ENCODE peak calls at places on chromosomes 11 and 22, in six cellular contexts. Y is H1, P is HCT116, F is IMR-90, W is transverse colon, G is uterus. D is an unnamed sample.

GRCh38 chr11:1120532-1121342 is 37.0 kb upstream of the MUC5AC start:
- DNase-seq in Y (no peak), P (no peak), F (no peak), W (peak), G (no peak), D (peak)

GRCh38 chr11:72970557-72971118 is 156.4 kb downstream of the ATG16L2 start:
- DNase-seq in Y (no peak), P (no peak), F (peak), W (no peak), G (no peak), D (no peak)

GRCh38 chr11:118797510-118797909 is 6.5 kb upstream of the DDX6 start:
- DNase-seq in Y (no peak), P (no peak), F (no peak), W (no peak), G (no peak), D (no peak)

GRCh38 chr11:123103326-123103980 is 41.5 kb upstream of the HSPA8 start:
- DNase-seq in Y (no peak), P (peak), F (peak), W (peak), G (peak), D (peak)

GRCh38 chr11:19714387-19715363 is 2.0 kb downstream of the NAV2 start:
- DNase-seq in Y (no peak), P (no peak), F (peak), W (no peak), G (peak), D (no peak)

GRCh38 chr11:2771758-2772466 is 72.1 kb upstream of the KCNQ1OT1 start:
- DNase-seq in Y (no peak), P (no peak), F (no peak), W (no peak), G (no peak), D (peak)

GRCh38 chr11:21066030-21066429 is 396.6 kb downstream of the NELL1 start:
- DNase-seq in Y (no peak), P (no peak), F (no peak), W (no peak), G (no peak), D (no peak)

GRCh38 chr11:44943118-44943517 is 7.6 kb downstream of the TP53I11 start:
- DNase-seq in Y (no peak), P (no peak), F (no peak), W (peak), G (no peak), D (no peak)

GRCh38 chr11:46693597-46694012 is 6.8 kb downstream of the ARHGAP1 start:
- DNase-seq in Y (no peak), P (no peak), F (peak), W (no peak), G (peak), D (no peak)

GRCh38 chr11:23134627-23135026 is 274.4 kb upstream of the CCDC179 start:
- DNase-seq in Y (no peak), P (no peak), F (no peak), W (no peak), G (no peak), D (no peak)

GRCh38 chr11:108559340-108559739 is 34.2 kb downstream of the EXPH5 start:
- DNase-seq in Y (no peak), P (no peak), F (peak), W (no peak), G (no peak), D (no peak)

GRCh38 chr11:93248602-93249001 is 50.8 kb upstream of the SLC36A4 start:
- DNase-seq in Y (no peak), P (peak), F (peak), W (no peak), G (no peak), D (no peak)

GRCh38 chr11:62336949-62337681 is at the start of gene ASRGL1:
- DNase-seq in Y (peak), P (peak), F (peak), W (peak), G (peak), D (peak)

GRCh38 chr11:74100231-74100630 is 70.6 kb downstream of the C2CD3 start:
- DNase-seq in Y (no peak), P (no peak), F (no peak), W (no peak), G (no peak), D (no peak)

GRCh38 chr11:72685560-72686480 is 11.6 kb upstream of the PDE2A start:
- DNase-seq in Y (no peak), P (no peak), F (peak), W (peak), G (peak), D (no peak)

GRCh38 chr11:22432331-22433065 is 94.3 kb downstream of the SLC17A6 start:
- DNase-seq in Y (no peak), P (no peak), F (peak), W (no peak), G (peak), D (peak)

GRCh38 chr22:37545703-37546435 is 14.4 kb upstream of the CDC42EP1 start:
- DNase-seq in Y (peak), P (no peak), F (peak), W (peak), G (peak), D (peak)

GRCh38 chr11:19502691-19503253 is 209.9 kb upstream of the NAV2 start:
- DNase-seq in Y (no peak), P (no peak), F (no peak), W (no peak), G (no peak), D (no peak)

GRCh38 chr11:111565111-111565720 is 24.7 kb downstream of the LAYN start:
- DNase-seq in Y (no peak), P (peak), F (peak), W (peak), G (peak), D (peak)

GRCh38 chr11:72831521-72832300 is 17.5 kb downstream of the ATG16L2 start:
- DNase-seq in Y (peak), P (peak), F (peak), W (peak), G (peak), D (peak)

GRCh38 chr11:13324141-13324540 is 46.6 kb downstream of the BMAL1 start:
- DNase-seq in Y (no peak), P (no peak), F (no peak), W (no peak), G (no peak), D (no peak)

GRCh38 chr11:63560506-63561179 is 2.5 kb downstream of the PLAAT2 start:
- DNase-seq in Y (no peak), P (no peak), F (no peak), W (peak), G (no peak), D (peak)

GRCh38 chr22:23913306-23913660 is 19.1 kb downstream of the MIF start:
- DNase-seq in Y (no peak), P (no peak), F (no peak), W (no peak), G (no peak), D (no peak)

GRCh38 chr11:93133710-93134109 is 64.1 kb downstream of the SLC36A4 start:
- DNase-seq in Y (no peak), P (no peak), F (peak), W (no peak), G (no peak), D (no peak)

GRCh38 chr11:3946445-3947017 is 91.1 kb downstream of the STIM1 start:
- DNase-seq in Y (no peak), P (no peak), F (no peak), W (no peak), G (no peak), D (no peak)

GRCh38 chr11:103862827-103863213 is 173.6 kb upstream of the DDI1 start:
- DNase-seq in Y (no peak), P (no peak), F (no peak), W (no peak), G (no peak), D (no peak)

GRCh38 chr11:19951558-19952083 is 208.7 kb downstream of the DBX1 start:
- DNase-seq in Y (no peak), P (peak), F (peak), W (no peak), G (no peak), D (no peak)

GRCh38 chr11:120235024-120235628 is 4.8 kb upstream of the POU2F3 start:
- DNase-seq in Y (peak), P (peak), F (peak), W (peak), G (peak), D (peak)

GRCh38 chr11:60859616-60860250 is 4.0 kb upstream of the PTGDR2 start:
- DNase-seq in Y (no peak), P (no peak), F (no peak), W (no peak), G (no peak), D (no peak)

GRCh38 chr22:43293259-43293658 is 49.9 kb downstream of the SCUBE1 start:
- DNase-seq in Y (no peak), P (no peak), F (no peak), W (peak), G (no peak), D (no peak)

GRCh38 chr11:127238321-127238720 is 237.8 kb upstream of the KIRREL3 start:
- DNase-seq in Y (no peak), P (no peak), F (no peak), W (no peak), G (no peak), D (no peak)

DNA sequence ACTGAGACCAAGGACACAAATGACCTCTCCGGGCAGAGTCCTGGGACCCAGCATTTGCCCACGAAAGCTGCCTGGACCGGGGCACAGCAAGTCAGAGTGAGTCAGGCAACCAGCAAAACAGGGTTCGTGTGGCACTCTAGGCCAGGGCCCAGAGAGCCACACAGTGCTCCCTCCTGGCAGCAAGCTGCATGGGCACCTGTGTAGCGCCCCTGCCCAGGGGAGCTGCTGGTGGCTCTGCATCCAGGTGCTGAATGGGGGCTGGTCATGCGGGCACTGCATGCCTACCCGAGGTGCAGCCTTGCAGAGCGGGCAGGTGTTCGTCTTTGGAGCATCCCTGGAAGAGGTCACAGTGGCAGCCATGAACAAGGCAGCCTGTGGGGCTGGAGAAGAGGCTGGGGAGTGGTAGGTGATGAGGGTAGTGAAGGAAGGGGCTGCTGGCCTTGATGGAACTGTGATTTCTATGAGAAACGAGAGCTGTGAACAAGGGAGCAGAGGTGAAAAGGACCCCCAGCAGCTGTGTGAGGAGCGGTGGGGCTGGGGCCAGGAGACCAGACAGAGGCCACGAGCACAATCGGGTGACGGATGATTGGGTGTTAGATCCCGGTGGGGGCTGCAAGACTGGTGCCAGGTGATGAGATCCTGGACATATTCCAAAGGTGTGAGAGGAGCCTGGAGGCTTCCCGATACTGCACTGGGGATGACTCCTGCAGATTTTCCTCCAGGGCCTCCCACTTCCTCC is 63.3 kb downstream of the DGCR2 start:
- DNase-seq in Y (no peak), P (no peak), F (no peak), W (no peak), G (no peak), D (no peak)
- TF ChIP-seq CTCF in Y (peak), P (no peak), F (no peak), W (no peak), G (no peak), D (no peak)

DNA sequence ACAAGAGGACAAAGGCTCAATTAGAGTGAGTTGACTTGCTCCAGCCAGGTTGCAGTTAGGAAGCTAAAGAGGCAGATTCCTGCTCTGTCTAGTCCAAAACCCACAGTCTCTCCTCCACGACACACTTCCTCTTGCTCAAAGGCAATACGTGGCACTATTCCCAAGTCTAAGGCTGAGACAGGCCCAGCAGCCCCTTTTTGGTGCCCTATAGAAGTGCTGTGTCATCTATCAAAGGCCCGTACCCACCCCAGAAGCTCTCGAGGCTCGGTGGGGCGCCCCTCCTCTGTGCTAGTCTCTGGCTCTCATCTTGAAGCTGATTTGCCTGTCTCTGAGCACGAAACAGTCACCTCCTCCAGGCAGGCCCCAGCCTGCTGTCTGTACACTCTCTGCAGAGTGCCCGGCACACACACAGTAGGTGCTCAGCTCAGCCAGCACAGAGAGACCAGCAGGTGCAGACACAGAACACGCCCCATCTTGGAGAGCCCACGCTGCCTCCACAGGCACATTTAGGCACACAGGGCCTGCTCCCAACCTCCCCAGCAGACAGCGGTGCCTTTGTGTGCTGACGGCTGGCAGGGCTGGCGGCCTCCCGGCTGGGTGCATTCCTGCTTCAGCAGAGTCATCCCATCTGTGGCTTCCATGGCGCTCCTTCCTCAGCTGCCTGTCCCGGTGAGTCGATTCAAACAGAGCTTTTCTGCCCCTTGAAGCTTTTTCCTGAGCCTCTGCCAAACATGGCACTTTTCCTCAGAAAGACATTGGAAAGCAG is 52.7 kb downstream of the MYH9 start:
- DNase-seq in Y (no peak), P (no peak), F (peak), W (no peak), G (no peak), D (peak)
- TF ChIP-seq POLR2A in Y (no peak), P (no peak), F (no peak), W (no peak), G (no peak), D (no peak)

DNA sequence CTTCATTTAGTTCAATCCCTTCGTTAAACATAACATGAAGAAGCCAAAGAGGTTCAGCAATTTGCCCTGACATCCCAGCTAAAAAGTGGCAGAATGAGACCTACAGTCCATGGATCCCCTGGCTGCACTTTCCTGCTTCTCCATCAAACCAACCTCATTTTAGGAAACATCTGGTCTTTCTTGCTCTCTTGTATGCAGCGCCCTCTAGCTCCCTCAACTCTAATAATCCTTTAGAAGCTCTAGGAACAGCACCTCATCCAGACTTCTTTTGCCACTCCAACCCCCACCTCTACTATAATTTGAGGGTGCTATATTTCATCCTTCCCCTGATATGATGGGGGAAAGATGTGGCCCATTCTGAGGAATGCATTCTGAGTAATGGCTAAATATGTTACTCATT is 7.4 kb downstream of the CNTF start:
- DNase-seq in Y (no peak), P (peak), F (peak), W (peak), G (no peak), D (no peak)
- TF ChIP-seq CTCF in Y (peak), P (peak), F (peak), W (peak), G (no peak), D (no peak)

GRCh38 chr11:11267312-11267711 is 85.7 kb downstream of the CSNK2A3 start:
- DNase-seq in Y (no peak), P (no peak), F (no peak), W (no peak), G (no peak), D (no peak)

GRCh38 chr11:11268706-11269105 is 84.3 kb downstream of the CSNK2A3 start:
- DNase-seq in Y (no peak), P (no peak), F (no peak), W (no peak), G (no peak), D (peak)

GRCh38 chr11:11270236-11270775 is 82.7 kb downstream of the CSNK2A3 start:
- DNase-seq in Y (no peak), P (no peak), F (no peak), W (no peak), G (no peak), D (no peak)

GRCh38 chr11:11265994-11266606 is 87.0 kb downstream of the CSNK2A3 start:
- DNase-seq in Y (no peak), P (peak), F (peak), W (peak), G (peak), D (peak)

GRCh38 chr11:11268119-11268518 is 84.9 kb downstream of the CSNK2A3 start:
- DNase-seq in Y (no peak), P (no peak), F (no peak), W (no peak), G (no peak), D (no peak)
- TF ChIP-seq POLR2A in Y (no peak), P (no peak), F (no peak), W (no peak), G (no peak), D (no peak)

GRCh38 chr11:34890812-34891211 is 25.4 kb downstream of the APIP start:
- DNase-seq in Y (no peak), P (peak), F (peak), W (no peak), G (no peak), D (no peak)
- TF ChIP-seq CTCF in Y (peak), P (peak), F (peak), W (peak), G (no peak), D (no peak)

GRCh38 chr22:49462795-49463194 is 364.9 kb downstream of the BRD1 start:
- DNase-seq in Y (no peak), P (no peak), F (no peak), W (no peak), G (no peak), D (peak)
- TF ChIP-seq POLR2A in Y (no peak), P (no peak), F (no peak), W (no peak), G (no peak), D (no peak)

GRCh38 chr11:114027941-114028340 is 31.6 kb upstream of the ZBTB16 start:
- DNase-seq in Y (no peak), P (no peak), F (no peak), W (no peak), G (no peak), D (no peak)
- TF ChIP-seq CTCF in Y (no peak), P (no peak), F (no peak), W (no peak), G (no peak), D (no peak)

GRCh38 chr22:41348964-41349484 is 32.7 kb upstream of the TEF start:
- DNase-seq in Y (no peak), P (no peak), F (no peak), W (no peak), G (no peak), D (no peak)
- TF ChIP-seq POLR2A in Y (no peak), P (no peak), F (no peak), W (no peak), G (no peak), D (no peak)

DNA sequence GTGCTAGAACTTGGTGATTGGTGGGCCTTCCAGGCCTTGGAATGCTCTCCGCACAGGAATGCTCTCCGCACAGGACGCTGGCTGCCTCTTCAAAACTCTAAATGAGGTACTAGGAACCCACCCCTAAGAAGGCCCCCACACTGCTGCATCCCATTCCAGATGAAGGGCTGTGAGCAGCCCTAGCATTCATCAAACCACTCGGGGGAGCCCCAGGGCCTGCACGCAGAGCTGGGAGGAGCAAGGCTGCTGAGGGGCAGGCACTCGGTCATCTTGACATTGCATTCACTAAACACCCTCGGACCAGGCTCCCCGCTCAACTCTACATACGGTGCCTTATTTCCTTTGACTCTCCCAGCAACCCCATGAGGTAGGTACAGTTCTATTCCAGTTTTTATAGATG is 49.2 kb upstream of the EMID1 start:
- DNase-seq in Y (no peak), P (no peak), F (peak), W (no peak), G (no peak), D (no peak)
- TF ChIP-seq CTCF in Y (peak), P (no peak), F (peak), W (no peak), G (no peak), D (no peak)

D was measured in lower leg skin.